ENCODE peak calls at places on chromosomes 16 and 17, in ten cellular contexts. O is heart left ventricle, W is astrocyte of the cerebellum, H is tibial artery, A is MM.1S, J is AG10803, R is skeletal muscle cell, Z is uterus, E is esophagus squamous epithelium, C is cardiac muscle cell. Y is an unnamed sample.

GRCh38 chr17:50511058-50511457 is 2.8 kb downstream of the MYCBPAP start:
- DNase-seq in O (no peak), W (no peak), H (no peak), A (peak), J (no peak), R (no peak), Z (no peak), E (no peak), C (peak), Y (peak)

GRCh38 chr16:85652431-85653221 is 36.1 kb downstream of the GINS2 start:
- DNase-seq in O (peak), W (no peak), H (peak), A (no peak), J (peak), R (no peak), Z (peak), E (no peak), C (peak), Y (peak)

GRCh38 chr17:70447588-70447987 is 278.3 kb downstream of the KCNJ2 start:
- DNase-seq in O (no peak), W (no peak), H (no peak), A (no peak), J (no peak), R (no peak), Z (no peak), E (no peak), C (no peak), Y (no peak)

GRCh38 chr16:58829096-58829495 is 95.0 kb upstream of the GOT2 start:
- DNase-seq in O (no peak), W (no peak), H (no peak), A (no peak), J (no peak), R (no peak), Z (peak), E (no peak), C (no peak), Y (no peak)

GRCh38 chr16:67082891-67083290 is 26.9 kb upstream of the PHAF1 start:
- DNase-seq in O (no peak), W (no peak), H (no peak), A (no peak), J (peak), R (no peak), Z (no peak), E (no peak), C (no peak), Y (no peak)

GRCh38 chr17:11682646-11683045 is 84.4 kb downstream of the DNAH9 start:
- DNase-seq in O (no peak), W (no peak), H (no peak), A (no peak), J (no peak), R (no peak), Z (no peak), E (no peak), C (no peak), Y (no peak)

GRCh38 chr16:27222499-27223225 is 19.3 kb downstream of the KDM8 start:
- DNase-seq in O (peak), W (no peak), H (no peak), A (no peak), J (peak), R (peak), Z (peak), E (no peak), C (peak), Y (no peak)

GRCh38 chr16:73065617-73066313 is 17.8 kb upstream of the ZFHX3 start:
- DNase-seq in O (peak), W (no peak), H (peak), A (no peak), J (no peak), R (no peak), Z (no peak), E (no peak), C (no peak), Y (peak)

GRCh38 chr17:29136998-29137730 is 43.0 kb downstream of the MYO18A start:
- DNase-seq in O (no peak), W (no peak), H (no peak), A (no peak), J (peak), R (no peak), Z (no peak), E (no peak), C (no peak), Y (no peak)

GRCh38 chr17:63819131-63819530 is 8.1 kb upstream of the PSMC5 start:
- DNase-seq in O (no peak), W (no peak), H (no peak), A (no peak), J (no peak), R (no peak), Z (no peak), E (no peak), C (no peak), Y (no peak)

GRCh38 chr16:85249418-85249817 is 137.1 kb upstream of the CIBAR2 start:
- DNase-seq in O (no peak), W (no peak), H (no peak), A (no peak), J (no peak), R (no peak), Z (no peak), E (no peak), C (no peak), Y (no peak)

GRCh38 chr17:79046501-79047280 is 22.7 kb downstream of the C1QTNF1 start:
- DNase-seq in O (peak), W (no peak), H (peak), A (no peak), J (peak), R (no peak), Z (peak), E (no peak), C (no peak), Y (no peak)

GRCh38 chr16:72894291-72895151 is 153.4 kb downstream of the ZFHX3 start:
- DNase-seq in O (peak), W (no peak), H (peak), A (no peak), J (peak), R (no peak), Z (peak), E (no peak), C (no peak), Y (peak)

GRCh38 chr17:82170412-82170961 is 42.2 kb downstream of the CCDC57 start:
- DNase-seq in O (no peak), W (no peak), H (no peak), A (no peak), J (no peak), R (no peak), Z (no peak), E (no peak), C (no peak), Y (no peak)

GRCh38 chr17:80760501-80760900 is 215.9 kb downstream of the RPTOR start:
- DNase-seq in O (no peak), W (no peak), H (no peak), A (peak), J (no peak), R (no peak), Z (no peak), E (no peak), C (no peak), Y (no peak)

GRCh38 chr16:89686520-89687091 is at the start of gene CDK10:
- DNase-seq in O (peak), W (peak), H (peak), A (peak), J (peak), R (no peak), Z (peak), E (no peak), C (peak), Y (peak)

GRCh38 chr17:28530250-28530649 is 22.2 kb downstream of the UNC119 start:
- DNase-seq in O (no peak), W (no peak), H (no peak), A (no peak), J (no peak), R (no peak), Z (no peak), E (no peak), C (no peak), Y (no peak)

GRCh38 chr17:18185832-18186231 is 2.2 kb downstream of the ALKBH5 start:
- DNase-seq in O (no peak), W (no peak), H (no peak), A (no peak), J (no peak), R (no peak), Z (no peak), E (no peak), C (no peak), Y (no peak)

GRCh38 chr16:53541326-53541725 is 38.3 kb upstream of the AKTIP start:
- DNase-seq in O (no peak), W (no peak), H (no peak), A (no peak), J (peak), R (peak), Z (no peak), E (no peak), C (no peak), Y (no peak)

GRCh38 chr17:57433396-57433944 is 177.1 kb downstream of the MSI2 start:
- DNase-seq in O (no peak), W (no peak), H (no peak), A (no peak), J (no peak), R (no peak), Z (no peak), E (no peak), C (no peak), Y (no peak)

GRCh38 chr17:15392326-15392739 is 50.9 kb upstream of the TEKT3 start:
- DNase-seq in O (no peak), W (peak), H (no peak), A (no peak), J (peak), R (peak), Z (peak), E (no peak), C (no peak), Y (no peak)

GRCh38 chr17:44765965-44766364 is 7.2 kb downstream of the ADAM11 start:
- DNase-seq in O (no peak), W (no peak), H (no peak), A (no peak), J (no peak), R (no peak), Z (no peak), E (no peak), C (no peak), Y (no peak)

GRCh38 chr17:9768381-9768934 is 22.9 kb downstream of the DHRS7C start:
- DNase-seq in O (no peak), W (peak), H (no peak), A (no peak), J (peak), R (no peak), Z (no peak), E (no peak), C (peak), Y (no peak)

GRCh38 chr17:41504126-41504977 is 1.1 kb downstream of the KRT13 start:
- DNase-seq in O (no peak), W (no peak), H (no peak), A (no peak), J (no peak), R (no peak), Z (peak), E (no peak), C (no peak), Y (peak)

GRCh38 chr16:75931043-75931442 is 204.8 kb upstream of the CPHXL start:
- DNase-seq in O (no peak), W (peak), H (no peak), A (no peak), J (no peak), R (peak), Z (no peak), E (no peak), C (no peak), Y (no peak)

GRCh38 chr17:80270836-80271235 is 10.2 kb downstream of the RNF213 start:
- DNase-seq in O (no peak), W (no peak), H (no peak), A (no peak), J (no peak), R (no peak), Z (no peak), E (no peak), C (peak), Y (no peak)

GRCh38 chr17:10156579-10157488 is 41.6 kb downstream of the GAS7 start:
- DNase-seq in O (peak), W (no peak), H (peak), A (no peak), J (no peak), R (no peak), Z (no peak), E (no peak), C (no peak), Y (peak)

GRCh38 chr16:13351222-13351621 is 449.8 kb downstream of the SHISA9 start:
- DNase-seq in O (no peak), W (no peak), H (no peak), A (no peak), J (no peak), R (no peak), Z (no peak), E (no peak), C (no peak), Y (no peak)

GRCh38 chr17:16352838-16353701 is at the start of gene CENPV:
- DNase-seq in O (peak), W (no peak), H (peak), A (no peak), J (peak), R (no peak), Z (peak), E (no peak), C (peak), Y (peak)

GRCh38 chr17:4648741-4649140 is 7.3 kb upstream of the ALOX15 start:
- DNase-seq in O (no peak), W (no peak), H (no peak), A (no peak), J (no peak), R (no peak), Z (no peak), E (no peak), C (no peak), Y (no peak)

GRCh38 chr17:4643676-4644075 is 2.2 kb upstream of the ALOX15 start:
- DNase-seq in O (no peak), W (no peak), H (no peak), A (no peak), J (no peak), R (no peak), Z (no peak), E (no peak), C (no peak), Y (no peak)

GRCh38 chr17:4641297-4642195 is at the start of gene ALOX15:
- DNase-seq in O (no peak), W (no peak), H (no peak), A (no peak), J (no peak), R (no peak), Z (no peak), E (no peak), C (no peak), Y (no peak)

GRCh38 chr17:4642286-4642685 is 808 bp upstream of the ALOX15 start:
- DNase-seq in O (no peak), W (no peak), H (no peak), A (no peak), J (no peak), R (no peak), Z (no peak), E (no peak), C (no peak), Y (no peak)

GRCh38 chr17:4645642-4646041 is 4.2 kb upstream of the ALOX15 start:
- DNase-seq in O (no peak), W (no peak), H (no peak), A (no peak), J (no peak), R (no peak), Z (no peak), E (no peak), C (no peak), Y (no peak)
- H3K4me3 ChIP-seq in O (no peak), W (no peak), H (no peak), A (no peak), J (no peak), R (no peak), Z (no peak), E (no peak), C (no peak), Y (no peak)

GRCh38 chr17:8091033-8091687 is 3.6 kb upstream of the ALOX12B start:
- DNase-seq in O (no peak), W (no peak), H (no peak), A (no peak), J (no peak), R (no peak), Z (no peak), E (no peak), C (no peak), Y (no peak)

GRCh38 chr17:8096541-8096940 is 9.0 kb upstream of the ALOX12B start:
- DNase-seq in O (no peak), W (no peak), H (no peak), A (no peak), J (no peak), R (no peak), Z (no peak), E (no peak), C (no peak), Y (no peak)

GRCh38 chr17:8100763-8101162 is 13.2 kb upstream of the ALOX12B start:
- DNase-seq in O (no peak), W (no peak), H (no peak), A (no peak), J (no peak), R (no peak), Z (no peak), E (no peak), C (no peak), Y (no peak)

GRCh38 chr17:8100149-8100548 is 12.6 kb upstream of the ALOX12B start:
- DNase-seq in O (no peak), W (no peak), H (no peak), A (no peak), J (no peak), R (no peak), Z (no peak), E (no peak), C (no peak), Y (peak)

GRCh38 chr17:8095361-8095760 is 7.8 kb upstream of the ALOX12B start:
- DNase-seq in O (no peak), W (no peak), H (no peak), A (no peak), J (no peak), R (no peak), Z (no peak), E (no peak), C (no peak), Y (no peak)
- H3K4me3 ChIP-seq in O (no peak), W (no peak), H (no peak), A (no peak), J (no peak), R (no peak), Z (no peak), E (no peak), C (no peak), Y (no peak)

GRCh38 chr17:72466199-72466598 is 345.4 kb downstream of the SOX9 start:
- DNase-seq in O (no peak), W (no peak), H (peak), A (peak), J (peak), R (peak), Z (no peak), E (no peak), C (no peak), Y (peak)
- H3K4me3 ChIP-seq in O (no peak), W (no peak), H (no peak), A (peak), J (no peak), R (no peak), Z (no peak), E (no peak), C (no peak), Y (no peak)

DNA sequence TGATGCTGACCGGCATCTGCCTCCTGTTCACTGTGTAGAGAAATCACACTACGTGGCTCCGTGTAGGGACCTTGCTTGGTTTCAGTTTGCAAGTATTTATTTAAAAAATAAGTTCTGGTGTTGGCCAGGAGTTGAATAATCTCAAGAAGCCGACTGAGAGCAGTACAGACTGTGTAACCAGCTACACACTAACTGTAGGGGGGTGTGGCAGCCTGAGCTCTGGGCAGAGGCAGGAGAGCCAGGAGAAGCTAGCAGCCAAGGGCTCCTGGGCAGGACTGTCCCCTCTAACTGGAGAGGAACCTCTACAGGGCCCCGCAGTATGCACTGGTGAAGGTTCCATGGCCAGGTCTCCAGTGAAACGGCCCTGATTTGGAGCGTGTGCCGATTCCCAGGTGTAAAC is 190.0 kb upstream of the TNRC6C start:
- DNase-seq in O (no peak), W (no peak), H (no peak), A (peak), J (no peak), R (no peak), Z (no peak), E (no peak), C (no peak), Y (peak)
- H3K4me3 ChIP-seq in O (no peak), W (no peak), H (no peak), A (peak), J (no peak), R (no peak), Z (no peak), E (peak), C (no peak), Y (no peak)

GRCh38 chr17:68954146-68954971 is 833 bp downstream of the ABCA8 start:
- DNase-seq in O (no peak), W (no peak), H (no peak), A (no peak), J (peak), R (no peak), Z (no peak), E (no peak), C (no peak), Y (no peak)
- H3K4me3 ChIP-seq in O (peak), W (peak), H (peak), A (no peak), J (peak), R (no peak), Z (peak), E (peak), C (peak), Y (no peak)

DNA sequence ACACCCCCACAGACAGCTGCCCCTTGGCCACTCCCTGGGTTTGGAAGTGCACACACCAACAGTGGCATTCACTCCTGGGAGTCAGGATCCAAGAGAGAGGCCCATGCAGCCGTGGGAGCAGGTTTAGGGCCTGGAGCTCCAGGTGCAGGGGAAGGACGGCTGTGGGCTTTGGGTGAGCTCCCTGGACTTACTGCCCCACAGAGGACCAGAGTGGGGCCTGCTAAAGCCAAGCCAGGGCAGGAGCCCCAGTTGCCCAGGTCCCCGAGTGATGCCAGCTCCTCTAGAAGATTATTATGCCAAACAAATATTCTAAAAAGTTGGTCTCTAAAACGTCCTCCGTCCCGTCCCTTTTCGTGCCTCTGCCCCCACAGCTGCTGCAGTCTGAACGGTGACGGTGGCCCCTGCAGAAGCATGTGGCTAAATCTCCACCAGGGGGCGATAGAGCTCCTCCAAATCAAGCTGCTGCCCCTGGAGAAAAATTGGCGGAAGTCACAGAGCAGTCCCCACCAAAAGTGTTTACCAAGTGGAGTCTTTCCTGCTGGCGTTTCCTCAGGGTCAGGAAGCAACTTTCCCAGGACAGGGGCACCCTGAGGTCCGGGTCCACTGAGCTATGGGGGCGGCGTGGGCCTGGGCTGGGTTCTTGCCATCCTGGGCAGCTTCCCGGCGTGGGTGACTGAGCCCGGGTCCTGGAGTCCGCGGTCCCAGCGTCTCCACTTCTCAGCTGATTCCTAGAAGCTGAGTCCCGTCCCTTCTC is 4.2 kb downstream of the ARMC7 start:
- DNase-seq in O (peak), W (peak), H (peak), A (peak), J (peak), R (peak), Z (peak), E (peak), C (peak), Y (peak)
- H3K4me3 ChIP-seq in O (peak), W (peak), H (peak), A (peak), J (peak), R (peak), Z (peak), E (peak), C (no peak), Y (no peak)

GRCh38 chr17:40218006-40218739 is 931 bp upstream of the WIPF2 start:
- DNase-seq in O (no peak), W (no peak), H (no peak), A (no peak), J (no peak), R (no peak), Z (no peak), E (no peak), C (no peak), Y (no peak)
- H3K4me3 ChIP-seq in O (no peak), W (no peak), H (peak), A (peak), J (no peak), R (no peak), Z (no peak), E (peak), C (peak), Y (peak)

DNA sequence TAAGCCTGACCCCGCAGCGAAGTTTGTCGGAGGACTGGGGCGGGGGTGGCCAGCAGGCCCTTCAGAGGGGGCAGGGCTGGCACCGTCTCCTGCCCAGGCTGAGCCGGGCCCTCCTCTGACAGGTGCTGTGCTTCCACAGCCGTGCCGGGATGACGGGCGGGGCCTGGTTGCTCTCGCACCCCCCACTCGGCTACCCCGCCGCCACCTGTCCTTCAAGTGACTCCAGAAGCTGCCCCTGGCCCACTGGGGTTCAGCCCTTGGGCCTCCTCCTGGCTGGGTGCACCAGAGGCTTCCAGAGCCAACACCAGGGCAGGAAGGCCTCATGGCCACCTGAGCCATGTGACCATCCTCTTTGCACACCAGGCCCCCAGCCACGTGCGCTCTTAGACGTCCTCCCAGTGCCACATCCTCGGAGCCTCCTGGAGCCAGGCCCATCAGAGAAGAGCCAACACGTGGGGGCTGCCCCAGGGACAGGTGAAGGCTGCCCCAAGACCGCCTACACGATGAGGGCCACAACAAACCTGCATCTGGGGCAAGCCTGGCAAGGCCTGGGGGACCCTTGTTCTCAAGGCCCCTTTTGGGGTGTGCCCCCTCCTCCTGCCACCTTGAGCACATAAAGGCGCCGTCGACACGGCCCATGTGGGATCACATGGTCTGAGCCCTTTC is 7.2 kb downstream of the PDIA2 start:
- DNase-seq in O (no peak), W (no peak), H (no peak), A (no peak), J (no peak), R (no peak), Z (no peak), E (no peak), C (no peak), Y (no peak)
- H3K4me3 ChIP-seq in O (no peak), W (no peak), H (no peak), A (no peak), J (no peak), R (no peak), Z (no peak), E (no peak), C (no peak), Y (no peak)

Y was measured in thyroid gland.